ENCODE peak calls at places on chromosomes 13 and 19, in nine cellular contexts. One of them, this sample, is unnamed. For H3K36me3, the result is how much of the 10 kb centered on the place peaks cover.

GRCh38 chr13:78700121-78700910 is 41.4 kb upstream of the OBI1 start:
- DNase-seq in uterus: no peak
- DNase-seq in neural progenitor cell: no peak
- DNase-seq in PC-9: no peak
- DNase-seq in GM12878: no peak
- DNase-seq in OCI-LY7: no peak
- DNase-seq in breast epithelium: no peak
- DNase-seq in heart right ventricle: no peak
- DNase-seq in SK-N-SH: peak
- DNase-seq in this sample: no peak

GRCh38 chr13:46166947-46167610 is 14.9 kb downstream of the LCP1 start:
- DNase-seq in GM12878: no peak
- DNase-seq in neural progenitor cell: no peak
- DNase-seq in breast epithelium: no peak
- DNase-seq in PC-9: no peak
- DNase-seq in SK-N-SH: no peak
- DNase-seq in OCI-LY7: no peak
- DNase-seq in heart right ventricle: no peak
- DNase-seq in uterus: no peak
- DNase-seq in this sample: no peak

GRCh38 chr13:50353651-50354415 is 338.6 kb downstream of the KCNRG start:
- DNase-seq in OCI-LY7: no peak
- DNase-seq in heart right ventricle: no peak
- DNase-seq in uterus: no peak
- DNase-seq in neural progenitor cell: no peak
- DNase-seq in GM12878: no peak
- DNase-seq in SK-N-SH: no peak
- DNase-seq in PC-9: no peak
- DNase-seq in breast epithelium: no peak
- DNase-seq in this sample: no peak

GRCh38 chr13:20128459-20128927 is 32.4 kb downstream of the GJA3 start:
- DNase-seq in OCI-LY7: no peak
- DNase-seq in heart right ventricle: no peak
- DNase-seq in uterus: no peak
- DNase-seq in GM12878: no peak
- DNase-seq in breast epithelium: no peak
- DNase-seq in PC-9: peak
- DNase-seq in SK-N-SH: peak
- DNase-seq in neural progenitor cell: peak
- DNase-seq in this sample: no peak

GRCh38 chr13:75474956-75475355 is 7.0 kb downstream of the TBC1D4 start:
- DNase-seq in PC-9: no peak
- DNase-seq in GM12878: no peak
- DNase-seq in uterus: no peak
- DNase-seq in SK-N-SH: no peak
- DNase-seq in OCI-LY7: no peak
- DNase-seq in breast epithelium: no peak
- DNase-seq in heart right ventricle: no peak
- DNase-seq in neural progenitor cell: no peak
- DNase-seq in this sample: no peak

GRCh38 chr19:45187421-45188100 is 9.0 kb downstream of the BLOC1S3 start:
- DNase-seq in GM12878: no peak
- DNase-seq in PC-9: peak
- DNase-seq in breast epithelium: no peak
- DNase-seq in neural progenitor cell: peak
- DNase-seq in heart right ventricle: no peak
- DNase-seq in uterus: no peak
- DNase-seq in SK-N-SH: peak
- DNase-seq in OCI-LY7: peak
- DNase-seq in this sample: peak

GRCh38 chr19:45474941-45475516 is 7.2 kb downstream of the FOSB start:
- DNase-seq in neural progenitor cell: no peak
- DNase-seq in uterus: no peak
- DNase-seq in heart right ventricle: no peak
- DNase-seq in breast epithelium: no peak
- DNase-seq in OCI-LY7: no peak
- DNase-seq in PC-9: no peak
- DNase-seq in SK-N-SH: no peak
- DNase-seq in GM12878: no peak
- DNase-seq in this sample: no peak

GRCh38 chr13:44142911-44143665 is 230.5 kb upstream of the SERP2 start:
- DNase-seq in SK-N-SH: no peak
- DNase-seq in OCI-LY7: no peak
- DNase-seq in GM12878: no peak
- DNase-seq in heart right ventricle: no peak
- DNase-seq in PC-9: peak
- DNase-seq in neural progenitor cell: no peak
- DNase-seq in breast epithelium: no peak
- DNase-seq in uterus: no peak
- DNase-seq in this sample: no peak

GRCh38 chr13:105184221-105184620 is 1351.2 kb downstream of the EFNB2 start:
- DNase-seq in SK-N-SH: no peak
- DNase-seq in OCI-LY7: no peak
- DNase-seq in uterus: no peak
- DNase-seq in GM12878: no peak
- DNase-seq in heart right ventricle: no peak
- DNase-seq in neural progenitor cell: no peak
- DNase-seq in breast epithelium: no peak
- DNase-seq in PC-9: no peak
- DNase-seq in this sample: no peak

GRCh38 chr13:23321534-23322241 is 111.8 kb downstream of the SACS start:
- DNase-seq in heart right ventricle: peak
- DNase-seq in PC-9: no peak
- DNase-seq in breast epithelium: no peak
- DNase-seq in OCI-LY7: no peak
- DNase-seq in GM12878: peak
- DNase-seq in SK-N-SH: no peak
- DNase-seq in neural progenitor cell: no peak
- DNase-seq in uterus: peak
- DNase-seq in this sample: no peak

GRCh38 chr19:48419158-48419920 is 25.9 kb downstream of the GRIN2D start:
- DNase-seq in SK-N-SH: peak
- DNase-seq in OCI-LY7: peak
- DNase-seq in GM12878: peak
- DNase-seq in PC-9: peak
- DNase-seq in heart right ventricle: no peak
- DNase-seq in uterus: peak
- DNase-seq in breast epithelium: no peak
- DNase-seq in neural progenitor cell: peak
- DNase-seq in this sample: peak

GRCh38 chr13:98171806-98172569 is 5.1 kb downstream of the RNF113B start:
- DNase-seq in GM12878: no peak
- DNase-seq in PC-9: peak
- DNase-seq in OCI-LY7: no peak
- DNase-seq in SK-N-SH: peak
- DNase-seq in breast epithelium: no peak
- DNase-seq in heart right ventricle: peak
- DNase-seq in uterus: no peak
- DNase-seq in neural progenitor cell: peak
- DNase-seq in this sample: no peak

GRCh38 chr19:46016426-46017094 is 6.3 kb downstream of the PGLYRP1 start:
- DNase-seq in PC-9: peak
- DNase-seq in neural progenitor cell: peak
- DNase-seq in GM12878: peak
- DNase-seq in heart right ventricle: peak
- DNase-seq in SK-N-SH: peak
- DNase-seq in OCI-LY7: peak
- DNase-seq in breast epithelium: peak
- DNase-seq in uterus: peak
- DNase-seq in this sample: peak

GRCh38 chr19:44905437-44906160 is at the start of gene APOE:
- DNase-seq in neural progenitor cell: peak
- DNase-seq in GM12878: no peak
- DNase-seq in OCI-LY7: no peak
- DNase-seq in heart right ventricle: no peak
- DNase-seq in PC-9: peak
- DNase-seq in uterus: no peak
- DNase-seq in SK-N-SH: peak
- DNase-seq in breast epithelium: no peak
- DNase-seq in this sample: no peak

GRCh38 chr19:53977991-53978731 is 13.3 kb upstream of the CACNG6 start:
- DNase-seq in GM12878: no peak
- DNase-seq in SK-N-SH: peak
- DNase-seq in uterus: peak
- DNase-seq in OCI-LY7: no peak
- DNase-seq in heart right ventricle: peak
- DNase-seq in breast epithelium: no peak
- DNase-seq in PC-9: no peak
- DNase-seq in neural progenitor cell: peak
- DNase-seq in this sample: no peak

GRCh38 chr19:53980553-53981407 is 10.7 kb upstream of the CACNG6 start:
- DNase-seq in PC-9: peak
- DNase-seq in neural progenitor cell: peak
- DNase-seq in OCI-LY7: no peak
- DNase-seq in breast epithelium: no peak
- DNase-seq in GM12878: no peak
- DNase-seq in heart right ventricle: no peak
- DNase-seq in SK-N-SH: peak
- DNase-seq in uterus: no peak
- DNase-seq in this sample: no peak

GRCh38 chr19:53981408-53981998 is 9.9 kb upstream of the CACNG6 start:
- DNase-seq in OCI-LY7: no peak
- DNase-seq in breast epithelium: no peak
- DNase-seq in uterus: no peak
- DNase-seq in GM12878: no peak
- DNase-seq in heart right ventricle: no peak
- DNase-seq in neural progenitor cell: no peak
- DNase-seq in PC-9: no peak
- DNase-seq in SK-N-SH: no peak
- DNase-seq in this sample: no peak

GRCh38 chr19:53977429-53977990 is 13.9 kb upstream of the CACNG6 start:
- DNase-seq in uterus: peak
- DNase-seq in PC-9: peak
- DNase-seq in neural progenitor cell: peak
- DNase-seq in heart right ventricle: peak
- DNase-seq in OCI-LY7: peak
- DNase-seq in breast epithelium: no peak
- DNase-seq in SK-N-SH: peak
- DNase-seq in GM12878: no peak
- DNase-seq in this sample: no peak

DNA sequence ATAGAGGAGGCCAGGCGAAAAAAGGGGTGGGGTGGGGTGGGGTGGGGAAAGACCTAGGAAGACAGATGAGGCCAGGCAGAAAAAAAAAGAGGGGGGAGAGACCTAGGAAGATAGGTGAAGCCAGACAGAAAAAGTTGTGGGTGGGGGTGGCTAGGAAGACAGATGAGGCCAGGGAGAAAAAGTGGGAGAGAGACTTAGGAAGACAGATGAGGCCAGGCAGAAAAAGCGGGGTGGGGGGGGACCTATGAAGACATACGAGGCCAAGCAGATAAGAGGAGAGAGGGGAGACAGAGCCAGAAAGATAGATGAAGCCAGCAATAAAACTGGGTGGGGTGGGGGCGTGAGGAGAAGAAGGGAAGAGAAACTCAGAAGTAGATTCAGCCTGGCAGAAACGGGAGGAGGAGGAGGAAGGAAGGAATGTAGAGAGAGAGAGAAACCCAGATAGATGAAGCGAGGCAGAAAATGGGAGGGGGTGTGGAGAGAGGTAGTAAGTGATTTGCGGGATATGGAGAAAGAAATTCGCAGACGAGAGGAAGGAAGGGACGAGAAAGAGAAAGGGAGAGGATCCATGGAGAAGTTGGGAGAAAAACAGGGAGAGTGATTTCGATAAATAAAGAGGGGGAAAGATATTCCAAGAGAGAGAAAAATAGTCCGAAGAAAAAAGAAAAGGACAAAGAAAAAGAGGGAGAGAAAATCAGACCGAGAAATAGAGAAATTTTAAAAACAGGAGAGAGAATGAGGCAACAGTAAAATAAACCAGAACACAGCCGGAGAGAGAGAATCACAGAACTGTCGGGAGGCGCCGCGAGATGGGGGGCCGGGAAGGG is 12.2 kb upstream of the CACNG6 start:
- DNase-seq in OCI-LY7: no peak
- DNase-seq in breast epithelium: no peak
- DNase-seq in heart right ventricle: no peak
- DNase-seq in neural progenitor cell: no peak
- DNase-seq in SK-N-SH: no peak
- DNase-seq in uterus: no peak
- DNase-seq in GM12878: no peak
- DNase-seq in PC-9: no peak
- DNase-seq in this sample: no peak
- H3K4me3 ChIP-seq in OCI-LY7: no peak
- H3K4me3 ChIP-seq in breast epithelium: peak
- H3K4me3 ChIP-seq in heart right ventricle: peak
- H3K4me3 ChIP-seq in neural progenitor cell: peak
- H3K4me3 ChIP-seq in SK-N-SH: peak
- H3K4me3 ChIP-seq in uterus: no peak
- H3K4me3 ChIP-seq in GM12878: no peak
- H3K4me3 ChIP-seq in PC-9: peak
- H3K4me3 ChIP-seq in this sample: no peak

GRCh38 chr13:69720278-69720983 is 387.2 kb upstream of the ATXN8OS start:
- DNase-seq in breast epithelium: no peak
- DNase-seq in PC-9: no peak
- DNase-seq in uterus: no peak
- DNase-seq in OCI-LY7: no peak
- DNase-seq in GM12878: no peak
- DNase-seq in heart right ventricle: no peak
- DNase-seq in SK-N-SH: no peak
- DNase-seq in neural progenitor cell: no peak
- DNase-seq in this sample: no peak
- TF ChIP-seq CTCF in breast epithelium: no peak
- TF ChIP-seq CTCF in PC-9: no peak
- TF ChIP-seq CTCF in uterus: no peak
- TF ChIP-seq CTCF in OCI-LY7: no peak
- TF ChIP-seq CTCF in GM12878: no peak
- TF ChIP-seq CTCF in heart right ventricle: no peak
- TF ChIP-seq CTCF in SK-N-SH: no peak
- TF ChIP-seq CTCF in neural progenitor cell: no peak
- TF ChIP-seq CTCF in this sample: no peak

DNA sequence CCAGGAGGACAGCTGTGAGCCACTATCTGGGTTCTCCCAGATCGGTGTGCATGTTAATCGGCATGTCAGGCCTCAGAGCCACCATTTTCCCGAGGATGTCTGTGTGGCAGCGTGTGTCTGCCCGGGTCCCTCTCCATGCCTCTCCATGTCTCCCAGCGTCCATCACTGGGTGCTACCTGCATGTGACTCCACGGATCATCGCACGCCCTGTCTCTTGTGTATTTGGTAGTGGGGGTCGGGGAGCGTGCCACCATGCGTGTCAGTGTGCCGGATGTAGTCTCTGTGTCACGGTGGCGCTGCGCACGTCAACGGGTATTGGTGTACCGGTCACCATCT is 5.9 kb downstream of the NFIX start:
- DNase-seq in OCI-LY7: no peak
- DNase-seq in GM12878: no peak
- DNase-seq in neural progenitor cell: no peak
- DNase-seq in SK-N-SH: no peak
- DNase-seq in breast epithelium: no peak
- DNase-seq in uterus: no peak
- DNase-seq in PC-9: no peak
- DNase-seq in heart right ventricle: no peak
- DNase-seq in this sample: no peak
- H3K36me3 ChIP-seq in OCI-LY7: under half
- H3K36me3 ChIP-seq in GM12878: under half
- H3K36me3 ChIP-seq in neural progenitor cell: under half
- H3K36me3 ChIP-seq in SK-N-SH: under half
- H3K36me3 ChIP-seq in breast epithelium: under half
- H3K36me3 ChIP-seq in uterus: under half
- H3K36me3 ChIP-seq in PC-9: under half
- H3K36me3 ChIP-seq in heart right ventricle: under half
- H3K36me3 ChIP-seq in this sample: under half

GRCh38 chr19:18414504-18415176 is 4.6 kb upstream of the SSBP4 start:
- DNase-seq in OCI-LY7: no peak
- DNase-seq in SK-N-SH: no peak
- DNase-seq in PC-9: no peak
- DNase-seq in heart right ventricle: no peak
- DNase-seq in breast epithelium: no peak
- DNase-seq in uterus: peak
- DNase-seq in GM12878: no peak
- DNase-seq in neural progenitor cell: peak
- DNase-seq in this sample: no peak
- H3K4me3 ChIP-seq in OCI-LY7: no peak
- H3K4me3 ChIP-seq in SK-N-SH: no peak
- H3K4me3 ChIP-seq in PC-9: no peak
- H3K4me3 ChIP-seq in heart right ventricle: peak
- H3K4me3 ChIP-seq in breast epithelium: peak
- H3K4me3 ChIP-seq in uterus: peak
- H3K4me3 ChIP-seq in GM12878: peak
- H3K4me3 ChIP-seq in neural progenitor cell: no peak
- H3K4me3 ChIP-seq in this sample: no peak